ENCODE peak calls at places on chromosomes 4 and X, in four cellular contexts. One of them, this sample, is unnamed.

GRCh38 chr4:48041535-48042137 is 25.1 kb downstream of the NIPAL1 start:
- DNase-seq in stimulated activated CD8-positive, alpha-beta memory T cell treated with anti-CD3 and anti-CD28 coated beads, Interleukin-4, amount 100 ng/mL, for 24 hours: no peak
- DNase-seq in cardiac fibroblast: no peak
- DNase-seq in cerebellum: no peak
- DNase-seq in this sample: no peak

GRCh38 chr4:11467931-11468330 is 39.2 kb upstream of the HS3ST1 start:
- DNase-seq in cardiac fibroblast: no peak
- DNase-seq in stimulated activated CD8-positive, alpha-beta memory T cell treated with anti-CD3 and anti-CD28 coated beads, Interleukin-4, amount 100 ng/mL, for 24 hours: no peak
- DNase-seq in cerebellum: no peak
- DNase-seq in this sample: no peak

GRCh38 chr4:128228021-128228571 is 59.5 kb downstream of the PGRMC2 start:
- DNase-seq in cerebellum: no peak
- DNase-seq in cardiac fibroblast: no peak
- DNase-seq in stimulated activated CD8-positive, alpha-beta memory T cell treated with anti-CD3 and anti-CD28 coated beads, Interleukin-4, amount 100 ng/mL, for 24 hours: no peak
- DNase-seq in this sample: no peak

GRCh38 chrX:8721536-8721935 is 10.4 kb downstream of the ANOS1 start:
- DNase-seq in stimulated activated CD8-positive, alpha-beta memory T cell treated with anti-CD3 and anti-CD28 coated beads, Interleukin-4, amount 100 ng/mL, for 24 hours: no peak
- DNase-seq in cardiac fibroblast: no peak
- DNase-seq in cerebellum: no peak
- DNase-seq in this sample: no peak

GRCh38 chr4:1717129-1718094 is 3.7 kb downstream of the TMEM129 start:
- DNase-seq in cerebellum: no peak
- DNase-seq in cardiac fibroblast: no peak
- DNase-seq in stimulated activated CD8-positive, alpha-beta memory T cell treated with anti-CD3 and anti-CD28 coated beads, Interleukin-4, amount 100 ng/mL, for 24 hours: no peak
- DNase-seq in this sample: no peak

GRCh38 chr4:78171482-78171881 is 114.4 kb downstream of the FRAS1 start:
- DNase-seq in cerebellum: no peak
- DNase-seq in cardiac fibroblast: no peak
- DNase-seq in stimulated activated CD8-positive, alpha-beta memory T cell treated with anti-CD3 and anti-CD28 coated beads, Interleukin-4, amount 100 ng/mL, for 24 hours: no peak
- DNase-seq in this sample: no peak

GRCh38 chr4:73869130-73870055 is at the start of gene CXCL1:
- DNase-seq in cerebellum: no peak
- DNase-seq in cardiac fibroblast: peak
- DNase-seq in stimulated activated CD8-positive, alpha-beta memory T cell treated with anti-CD3 and anti-CD28 coated beads, Interleukin-4, amount 100 ng/mL, for 24 hours: no peak
- DNase-seq in this sample: peak

GRCh38 chrX:29941292-29941691 is 274.1 kb upstream of the MAGEB2 start:
- DNase-seq in stimulated activated CD8-positive, alpha-beta memory T cell treated with anti-CD3 and anti-CD28 coated beads, Interleukin-4, amount 100 ng/mL, for 24 hours: no peak
- DNase-seq in cardiac fibroblast: no peak
- DNase-seq in cerebellum: no peak
- DNase-seq in this sample: no peak

GRCh38 chr4:156362581-156362980 is 408.9 kb upstream of the CTSO start:
- DNase-seq in stimulated activated CD8-positive, alpha-beta memory T cell treated with anti-CD3 and anti-CD28 coated beads, Interleukin-4, amount 100 ng/mL, for 24 hours: no peak
- DNase-seq in cerebellum: no peak
- DNase-seq in cardiac fibroblast: peak
- DNase-seq in this sample: no peak

GRCh38 chrX:148933881-148934280 is 433.5 kb downstream of the AFF2 start:
- DNase-seq in cerebellum: no peak
- DNase-seq in stimulated activated CD8-positive, alpha-beta memory T cell treated with anti-CD3 and anti-CD28 coated beads, Interleukin-4, amount 100 ng/mL, for 24 hours: no peak
- DNase-seq in cardiac fibroblast: no peak
- DNase-seq in this sample: no peak

GRCh38 chr4:81724925-81725329 is 253.2 kb upstream of the RASGEF1B start:
- DNase-seq in stimulated activated CD8-positive, alpha-beta memory T cell treated with anti-CD3 and anti-CD28 coated beads, Interleukin-4, amount 100 ng/mL, for 24 hours: peak
- DNase-seq in cardiac fibroblast: no peak
- DNase-seq in cerebellum: no peak
- DNase-seq in this sample: peak

GRCh38 chr4:80365928-80366327 is 30.4 kb downstream of the CFAP299 start:
- DNase-seq in cerebellum: peak
- DNase-seq in stimulated activated CD8-positive, alpha-beta memory T cell treated with anti-CD3 and anti-CD28 coated beads, Interleukin-4, amount 100 ng/mL, for 24 hours: peak
- DNase-seq in cardiac fibroblast: peak
- DNase-seq in this sample: no peak

GRCh38 chr4:140732780-140733179 is 23.4 kb downstream of the TBC1D9 start:
- DNase-seq in cardiac fibroblast: no peak
- DNase-seq in cerebellum: no peak
- DNase-seq in stimulated activated CD8-positive, alpha-beta memory T cell treated with anti-CD3 and anti-CD28 coated beads, Interleukin-4, amount 100 ng/mL, for 24 hours: no peak
- DNase-seq in this sample: no peak

GRCh38 chr4:24793219-24794005 is 2.0 kb upstream of the SOD3 start:
- DNase-seq in cardiac fibroblast: peak
- DNase-seq in cerebellum: no peak
- DNase-seq in stimulated activated CD8-positive, alpha-beta memory T cell treated with anti-CD3 and anti-CD28 coated beads, Interleukin-4, amount 100 ng/mL, for 24 hours: no peak
- DNase-seq in this sample: no peak

GRCh38 chrX:66900886-66901285 is 262.0 kb upstream of the EDA2R start:
- DNase-seq in cerebellum: no peak
- DNase-seq in stimulated activated CD8-positive, alpha-beta memory T cell treated with anti-CD3 and anti-CD28 coated beads, Interleukin-4, amount 100 ng/mL, for 24 hours: no peak
- DNase-seq in cardiac fibroblast: no peak
- DNase-seq in this sample: no peak

GRCh38 chr4:105457997-105458396 is 15.9 kb downstream of the PPA2 start:
- DNase-seq in cerebellum: no peak
- DNase-seq in cardiac fibroblast: peak
- DNase-seq in stimulated activated CD8-positive, alpha-beta memory T cell treated with anti-CD3 and anti-CD28 coated beads, Interleukin-4, amount 100 ng/mL, for 24 hours: no peak
- DNase-seq in this sample: no peak

GRCh38 chr4:182139481-182139880 is 103.7 kb upstream of the TENM3 start:
- DNase-seq in cardiac fibroblast: no peak
- DNase-seq in cerebellum: no peak
- DNase-seq in stimulated activated CD8-positive, alpha-beta memory T cell treated with anti-CD3 and anti-CD28 coated beads, Interleukin-4, amount 100 ng/mL, for 24 hours: no peak
- DNase-seq in this sample: no peak

GRCh38 chr4:113835005-113835404 is 73.5 kb upstream of the CAMK2D start:
- DNase-seq in cardiac fibroblast: peak
- DNase-seq in cerebellum: no peak
- DNase-seq in stimulated activated CD8-positive, alpha-beta memory T cell treated with anti-CD3 and anti-CD28 coated beads, Interleukin-4, amount 100 ng/mL, for 24 hours: no peak
- DNase-seq in this sample: no peak

GRCh38 chr4:81217794-81218193 is 2.8 kb upstream of the PRKG2 start:
- DNase-seq in cardiac fibroblast: no peak
- DNase-seq in cerebellum: no peak
- DNase-seq in stimulated activated CD8-positive, alpha-beta memory T cell treated with anti-CD3 and anti-CD28 coated beads, Interleukin-4, amount 100 ng/mL, for 24 hours: no peak
- DNase-seq in this sample: no peak

GRCh38 chrX:153055827-153056748 is at the start of gene PNMA3:
- DNase-seq in cerebellum: peak
- DNase-seq in cardiac fibroblast: no peak
- DNase-seq in stimulated activated CD8-positive, alpha-beta memory T cell treated with anti-CD3 and anti-CD28 coated beads, Interleukin-4, amount 100 ng/mL, for 24 hours: no peak
- DNase-seq in this sample: no peak

GRCh38 chr4:8581094-8581861 is 1.1 kb downstream of the GPR78 start:
- DNase-seq in stimulated activated CD8-positive, alpha-beta memory T cell treated with anti-CD3 and anti-CD28 coated beads, Interleukin-4, amount 100 ng/mL, for 24 hours: no peak
- DNase-seq in cardiac fibroblast: no peak
- DNase-seq in cerebellum: no peak
- DNase-seq in this sample: no peak

GRCh38 chrX:153709726-153710674 is 14.2 kb downstream of the BCAP31 start:
- DNase-seq in stimulated activated CD8-positive, alpha-beta memory T cell treated with anti-CD3 and anti-CD28 coated beads, Interleukin-4, amount 100 ng/mL, for 24 hours: no peak
- DNase-seq in cerebellum: no peak
- DNase-seq in cardiac fibroblast: no peak
- DNase-seq in this sample: no peak

GRCh38 chr4:182578402-182578801 is 335.2 kb downstream of the TENM3 start:
- DNase-seq in cardiac fibroblast: peak
- DNase-seq in stimulated activated CD8-positive, alpha-beta memory T cell treated with anti-CD3 and anti-CD28 coated beads, Interleukin-4, amount 100 ng/mL, for 24 hours: no peak
- DNase-seq in cerebellum: no peak
- DNase-seq in this sample: no peak

GRCh38 chrX:98299785-98300184 is 1416.1 kb downstream of the RPA4 start:
- DNase-seq in cerebellum: no peak
- DNase-seq in stimulated activated CD8-positive, alpha-beta memory T cell treated with anti-CD3 and anti-CD28 coated beads, Interleukin-4, amount 100 ng/mL, for 24 hours: no peak
- DNase-seq in cardiac fibroblast: no peak
- DNase-seq in this sample: no peak

GRCh38 chr4:175421506-175421905 is 390.6 kb downstream of the GPM6A start:
- DNase-seq in stimulated activated CD8-positive, alpha-beta memory T cell treated with anti-CD3 and anti-CD28 coated beads, Interleukin-4, amount 100 ng/mL, for 24 hours: no peak
- DNase-seq in cardiac fibroblast: peak
- DNase-seq in cerebellum: no peak
- DNase-seq in this sample: no peak

GRCh38 chr4:55912249-55912648 is 36.5 kb upstream of the CEP135 start:
- DNase-seq in cerebellum: no peak
- DNase-seq in cardiac fibroblast: no peak
- DNase-seq in stimulated activated CD8-positive, alpha-beta memory T cell treated with anti-CD3 and anti-CD28 coated beads, Interleukin-4, amount 100 ng/mL, for 24 hours: no peak
- DNase-seq in this sample: no peak

GRCh38 chrX:23857935-23858334 is 49.8 kb downstream of the APOO start:
- DNase-seq in cerebellum: no peak
- DNase-seq in cardiac fibroblast: no peak
- DNase-seq in stimulated activated CD8-positive, alpha-beta memory T cell treated with anti-CD3 and anti-CD28 coated beads, Interleukin-4, amount 100 ng/mL, for 24 hours: no peak
- DNase-seq in this sample: no peak

GRCh38 chr4:184417802-184418511 is 56.4 kb downstream of the IRF2 start:
- DNase-seq in cerebellum: peak
- DNase-seq in cardiac fibroblast: peak
- DNase-seq in stimulated activated CD8-positive, alpha-beta memory T cell treated with anti-CD3 and anti-CD28 coated beads, Interleukin-4, amount 100 ng/mL, for 24 hours: no peak
- DNase-seq in this sample: no peak

GRCh38 chr4:85933306-85933640 is 426.6 kb downstream of the MAPK10 start:
- DNase-seq in stimulated activated CD8-positive, alpha-beta memory T cell treated with anti-CD3 and anti-CD28 coated beads, Interleukin-4, amount 100 ng/mL, for 24 hours: no peak
- DNase-seq in cerebellum: no peak
- DNase-seq in cardiac fibroblast: no peak
- DNase-seq in this sample: no peak

GRCh38 chrX:63400340-63400739 is 49.2 kb upstream of the SPIN4 start:
- DNase-seq in cerebellum: no peak
- DNase-seq in cardiac fibroblast: no peak
- DNase-seq in stimulated activated CD8-positive, alpha-beta memory T cell treated with anti-CD3 and anti-CD28 coated beads, Interleukin-4, amount 100 ng/mL, for 24 hours: no peak
- DNase-seq in this sample: no peak

GRCh38 chr4:167897116-167897515 is 195.2 kb upstream of the ANXA10 start:
- DNase-seq in cerebellum: no peak
- DNase-seq in stimulated activated CD8-positive, alpha-beta memory T cell treated with anti-CD3 and anti-CD28 coated beads, Interleukin-4, amount 100 ng/mL, for 24 hours: no peak
- DNase-seq in cardiac fibroblast: peak
- DNase-seq in this sample: no peak

GRCh38 chr4:24273148-24273547 is 311.2 kb downstream of the DHX15 start:
- DNase-seq in stimulated activated CD8-positive, alpha-beta memory T cell treated with anti-CD3 and anti-CD28 coated beads, Interleukin-4, amount 100 ng/mL, for 24 hours: no peak
- DNase-seq in cerebellum: no peak
- DNase-seq in cardiac fibroblast: no peak
- DNase-seq in this sample: no peak

GRCh38 chrX:9882669-9883446 is 84.3 kb upstream of the CLDN34 start:
- DNase-seq in cerebellum: no peak
- DNase-seq in stimulated activated CD8-positive, alpha-beta memory T cell treated with anti-CD3 and anti-CD28 coated beads, Interleukin-4, amount 100 ng/mL, for 24 hours: no peak
- DNase-seq in cardiac fibroblast: peak
- DNase-seq in this sample: no peak

GRCh38 chr4:3492741-3493719 is 29.9 kb downstream of the DOK7 start:
- DNase-seq in stimulated activated CD8-positive, alpha-beta memory T cell treated with anti-CD3 and anti-CD28 coated beads, Interleukin-4, amount 100 ng/mL, for 24 hours: no peak
- DNase-seq in cerebellum: no peak
- DNase-seq in cardiac fibroblast: peak
- DNase-seq in this sample: no peak

GRCh38 chr4:186840222-186840701 is 116.6 kb upstream of the FAT1 start:
- DNase-seq in stimulated activated CD8-positive, alpha-beta memory T cell treated with anti-CD3 and anti-CD28 coated beads, Interleukin-4, amount 100 ng/mL, for 24 hours: no peak
- DNase-seq in cardiac fibroblast: peak
- DNase-seq in cerebellum: no peak
- DNase-seq in this sample: no peak

GRCh38 chr4:95068818-95069478 is 311.2 kb downstream of the BMPR1B start:
- DNase-seq in cerebellum: no peak
- DNase-seq in stimulated activated CD8-positive, alpha-beta memory T cell treated with anti-CD3 and anti-CD28 coated beads, Interleukin-4, amount 100 ng/mL, for 24 hours: no peak
- DNase-seq in cardiac fibroblast: no peak
- DNase-seq in this sample: no peak

GRCh38 chrX:153862369-153863250 is 23.4 kb downstream of the L1CAM start:
- DNase-seq in cerebellum: peak
- DNase-seq in cardiac fibroblast: no peak
- DNase-seq in stimulated activated CD8-positive, alpha-beta memory T cell treated with anti-CD3 and anti-CD28 coated beads, Interleukin-4, amount 100 ng/mL, for 24 hours: no peak
- DNase-seq in this sample: no peak